ENCODE peak calls at places on chromosomes 11 and 22, in five cellular contexts. One of them, this sample, is unnamed. For H3K4me1, the result is how much of the 10 kb centered on the place peaks cover.

GRCh38 chr22:50318698-50319411 is 8.0 kb downstream of the DENND6B start:
- DNase-seq in psoas muscle: no peak
- DNase-seq in CD8-positive, alpha-beta T cell: no peak
- DNase-seq in astrocyte: no peak
- DNase-seq in uterus: no peak
- DNase-seq in this sample: no peak

GRCh38 chr22:40156001-40156516 is 21.7 kb upstream of the TNRC6B start:
- DNase-seq in psoas muscle: peak
- DNase-seq in CD8-positive, alpha-beta T cell: no peak
- DNase-seq in astrocyte: peak
- DNase-seq in uterus: no peak
- DNase-seq in this sample: peak

GRCh38 chr11:125166347-125166841 is 1.8 kb downstream of the PKNOX2 start:
- DNase-seq in psoas muscle: peak
- DNase-seq in CD8-positive, alpha-beta T cell: no peak
- DNase-seq in astrocyte: no peak
- DNase-seq in uterus: peak
- DNase-seq in this sample: no peak

GRCh38 chr22:20438678-20439492 is 1.3 kb upstream of the SCARF2 start:
- DNase-seq in psoas muscle: no peak
- DNase-seq in CD8-positive, alpha-beta T cell: no peak
- DNase-seq in astrocyte: no peak
- DNase-seq in uterus: no peak
- DNase-seq in this sample: peak

GRCh38 chr11:82719316-82719715 is 14.3 kb downstream of the FAM181B start:
- DNase-seq in psoas muscle: no peak
- DNase-seq in CD8-positive, alpha-beta T cell: no peak
- DNase-seq in astrocyte: no peak
- DNase-seq in uterus: no peak
- DNase-seq in this sample: no peak

GRCh38 chr11:72856065-72856464 is 41.9 kb downstream of the ATG16L2 start:
- DNase-seq in psoas muscle: no peak
- DNase-seq in CD8-positive, alpha-beta T cell: no peak
- DNase-seq in astrocyte: no peak
- DNase-seq in uterus: no peak
- DNase-seq in this sample: no peak

GRCh38 chr11:65401803-65402248 is 15.4 kb downstream of the FRMD8 start:
- DNase-seq in psoas muscle: no peak
- DNase-seq in CD8-positive, alpha-beta T cell: no peak
- DNase-seq in astrocyte: no peak
- DNase-seq in uterus: no peak
- DNase-seq in this sample: no peak

GRCh38 chr11:64684357-64684756 is 38.6 kb downstream of the NRXN2 start:
- DNase-seq in psoas muscle: no peak
- DNase-seq in CD8-positive, alpha-beta T cell: no peak
- DNase-seq in astrocyte: no peak
- DNase-seq in uterus: no peak
- DNase-seq in this sample: no peak

GRCh38 chr11:64449381-64450167 is 90.6 kb downstream of the RPS6KA4 start:
- DNase-seq in psoas muscle: peak
- DNase-seq in CD8-positive, alpha-beta T cell: peak
- DNase-seq in astrocyte: no peak
- DNase-seq in uterus: peak
- DNase-seq in this sample: peak

GRCh38 chr22:20027966-20028854 is 7.3 kb downstream of the TANGO2 start:
- DNase-seq in psoas muscle: no peak
- DNase-seq in CD8-positive, alpha-beta T cell: no peak
- DNase-seq in astrocyte: no peak
- DNase-seq in uterus: no peak
- DNase-seq in this sample: no peak

GRCh38 chr11:45897556-45897955 is 9.5 kb downstream of the FREY1 start:
- DNase-seq in psoas muscle: peak
- DNase-seq in CD8-positive, alpha-beta T cell: no peak
- DNase-seq in astrocyte: no peak
- DNase-seq in uterus: no peak
- DNase-seq in this sample: no peak

DNA sequence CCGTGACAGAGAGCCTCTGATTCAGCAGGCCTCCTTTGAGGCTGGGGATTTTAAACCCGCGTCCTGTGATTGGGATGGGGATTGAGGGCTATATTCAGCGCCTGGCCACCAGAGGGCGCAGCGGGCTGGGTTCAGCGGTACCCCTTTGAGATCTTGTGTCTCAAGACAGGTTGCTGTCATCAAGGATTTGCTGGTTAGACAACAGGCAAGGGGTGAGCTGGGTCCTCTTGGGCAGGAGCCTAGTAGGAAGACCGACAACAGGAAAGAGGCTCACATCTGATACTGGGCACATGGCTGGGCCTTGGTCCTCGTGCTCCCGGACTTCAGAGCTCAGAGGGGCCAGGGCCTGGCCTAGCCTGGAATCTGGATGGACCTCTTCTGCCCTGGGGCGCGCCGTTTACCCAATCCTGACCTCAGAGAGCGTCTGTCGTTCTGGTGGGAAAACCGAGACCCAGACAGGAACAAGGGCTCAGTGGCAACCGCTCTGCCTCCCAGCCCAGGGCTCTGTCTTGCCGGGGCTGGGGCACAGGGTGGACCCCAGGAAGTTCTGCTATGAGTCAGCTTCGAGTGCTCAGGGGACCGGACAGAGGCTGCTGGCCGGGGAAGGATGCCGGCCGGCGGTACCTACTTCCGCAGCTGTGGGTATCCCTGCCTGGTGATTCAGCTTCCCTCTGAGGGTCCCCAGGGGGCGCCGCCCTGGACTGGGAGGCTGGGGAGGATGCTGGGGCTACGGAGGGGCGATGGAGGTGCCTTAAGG is 926 bp upstream of the SLC35E4 start:
- DNase-seq in psoas muscle: peak
- DNase-seq in CD8-positive, alpha-beta T cell: peak
- DNase-seq in astrocyte: peak
- DNase-seq in uterus: peak
- DNase-seq in this sample: peak
- H3K4me3 ChIP-seq in psoas muscle: peak
- H3K4me3 ChIP-seq in CD8-positive, alpha-beta T cell: peak
- H3K4me3 ChIP-seq in astrocyte: peak
- H3K4me3 ChIP-seq in uterus: peak
- H3K4me3 ChIP-seq in this sample: peak

GRCh38 chr11:120182790-120183491 is 27.9 kb upstream of the OAF start:
- DNase-seq in psoas muscle: peak
- DNase-seq in CD8-positive, alpha-beta T cell: no peak
- DNase-seq in astrocyte: no peak
- DNase-seq in uterus: peak
- DNase-seq in this sample: peak

GRCh38 chr11:120179071-120179672 is 31.7 kb upstream of the OAF start:
- DNase-seq in psoas muscle: no peak
- DNase-seq in CD8-positive, alpha-beta T cell: no peak
- DNase-seq in astrocyte: no peak
- DNase-seq in uterus: peak
- DNase-seq in this sample: no peak

GRCh38 chr11:120182357-120182756 is 28.5 kb upstream of the OAF start:
- DNase-seq in psoas muscle: no peak
- DNase-seq in CD8-positive, alpha-beta T cell: no peak
- DNase-seq in astrocyte: no peak
- DNase-seq in uterus: no peak
- DNase-seq in this sample: no peak

GRCh38 chr11:120181446-120181992 is 29.3 kb upstream of the OAF start:
- DNase-seq in psoas muscle: no peak
- DNase-seq in CD8-positive, alpha-beta T cell: no peak
- DNase-seq in astrocyte: no peak
- DNase-seq in uterus: peak
- DNase-seq in this sample: no peak

GRCh38 chr11:120180571-120181445 is 30.0 kb upstream of the OAF start:
- DNase-seq in psoas muscle: no peak
- DNase-seq in CD8-positive, alpha-beta T cell: no peak
- DNase-seq in astrocyte: peak
- DNase-seq in uterus: peak
- DNase-seq in this sample: peak
- TF ChIP-seq CTCF in psoas muscle: no peak
- TF ChIP-seq CTCF in CD8-positive, alpha-beta T cell: no peak
- TF ChIP-seq CTCF in astrocyte: peak
- TF ChIP-seq CTCF in uterus: no peak
- TF ChIP-seq CTCF in this sample: no peak

GRCh38 chr11:1691878-1692707 is 4.9 kb upstream of the KRTAP5-6 start:
- DNase-seq in psoas muscle: no peak
- DNase-seq in CD8-positive, alpha-beta T cell: no peak
- DNase-seq in astrocyte: no peak
- DNase-seq in uterus: no peak
- DNase-seq in this sample: peak
- H3K4me1 ChIP-seq in psoas muscle: under half
- H3K4me1 ChIP-seq in CD8-positive, alpha-beta T cell: under half
- H3K4me1 ChIP-seq in astrocyte: under half
- H3K4me1 ChIP-seq in uterus: under half
- H3K4me1 ChIP-seq in this sample: under half

GRCh38 chr11:100805509-100806199 is 118.6 kb downstream of the ARHGAP42 start:
- DNase-seq in psoas muscle: no peak
- DNase-seq in CD8-positive, alpha-beta T cell: no peak
- DNase-seq in astrocyte: peak
- DNase-seq in uterus: no peak
- DNase-seq in this sample: no peak
- H3K4me3 ChIP-seq in psoas muscle: no peak
- H3K4me3 ChIP-seq in CD8-positive, alpha-beta T cell: no peak
- H3K4me3 ChIP-seq in astrocyte: no peak
- H3K4me3 ChIP-seq in uterus: no peak
- H3K4me3 ChIP-seq in this sample: no peak

GRCh38 chr11:73902303-73902702 is 25.5 kb downstream of the PAAF1 start:
- DNase-seq in psoas muscle: no peak
- DNase-seq in CD8-positive, alpha-beta T cell: no peak
- DNase-seq in astrocyte: no peak
- DNase-seq in uterus: no peak
- DNase-seq in this sample: no peak

GRCh38 chr11:73912045-73912444 is 35.2 kb downstream of the PAAF1 start:
- DNase-seq in psoas muscle: no peak
- DNase-seq in CD8-positive, alpha-beta T cell: no peak
- DNase-seq in astrocyte: no peak
- DNase-seq in uterus: no peak
- DNase-seq in this sample: no peak

DNA sequence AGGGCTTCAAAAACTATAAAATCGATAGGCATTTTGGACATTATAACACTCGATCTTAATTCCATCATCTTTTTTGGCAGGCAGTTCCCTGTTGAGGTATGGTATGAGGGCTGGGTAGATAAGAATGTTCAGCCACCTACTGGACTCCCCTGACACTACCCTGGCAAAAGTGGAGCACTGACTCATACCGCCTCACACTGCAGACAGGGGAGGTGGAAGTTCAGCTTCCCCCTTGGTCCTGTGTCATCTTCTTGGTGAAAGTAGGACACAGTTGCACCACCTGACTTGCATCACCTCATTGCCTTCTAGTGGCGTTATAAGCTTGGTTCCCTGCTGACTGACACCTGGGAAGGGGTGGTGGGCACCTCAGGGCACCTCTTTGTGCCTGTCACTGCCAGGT is 30.4 kb downstream of the PAAF1 start:
- DNase-seq in psoas muscle: peak
- DNase-seq in CD8-positive, alpha-beta T cell: no peak
- DNase-seq in astrocyte: peak
- DNase-seq in uterus: no peak
- DNase-seq in this sample: no peak
- TF ChIP-seq CTCF in psoas muscle: peak
- TF ChIP-seq CTCF in CD8-positive, alpha-beta T cell: no peak
- TF ChIP-seq CTCF in astrocyte: peak
- TF ChIP-seq CTCF in uterus: no peak
- TF ChIP-seq CTCF in this sample: no peak

This sample was measured in left lung.